ENCODE peak calls at places on chromosomes 16 and 17, in ten cellular contexts. One of them, this sample, is unnamed.

GRCh38 chr17:80259642-80260535 is 763 bp upstream of the RNF213 start:
- DNase-seq in ELR: peak; percentile 87
- DNase-seq in effector memory CD4-positive, alpha-beta T cell: peak; percentile 72
- DNase-seq in T-helper 2 cell: peak; percentile 86
- DNase-seq in AG09319: peak; percentile 59
- DNase-seq in activated CD4-positive, alpha-beta T cell treated with anti-CD3 and anti-CD28 coated beads, Interleukin-2, amount 10 ng/mL, durations not matched to agents 24 days and 14 days: peak; percentile 95
- DNase-seq in DMS53: peak; percentile 89
- DNase-seq in HCT116: no peak
- DNase-seq in stimulated activated CD8-positive, alpha-beta memory T cell treated with anti-CD3 and anti-CD28 coated beads, Interleukin-4, amount 100 ng/mL, for 4 hours: peak; percentile 67
- DNase-seq in AG08396: peak; percentile 96
- DNase-seq in this sample: peak; percentile 90

GRCh38 chr16:26727801-26728200 is 338.9 kb upstream of the C16orf82 start:
- DNase-seq in HCT116: no peak
- DNase-seq in AG08396: no peak
- DNase-seq in activated CD4-positive, alpha-beta T cell treated with anti-CD3 and anti-CD28 coated beads, Interleukin-2, amount 10 ng/mL, durations not matched to agents 24 days and 14 days: no peak
- DNase-seq in stimulated activated CD8-positive, alpha-beta memory T cell treated with anti-CD3 and anti-CD28 coated beads, Interleukin-4, amount 100 ng/mL, for 4 hours: no peak
- DNase-seq in ELR: no peak
- DNase-seq in DMS53: no peak
- DNase-seq in AG09319: no peak
- DNase-seq in effector memory CD4-positive, alpha-beta T cell: no peak
- DNase-seq in T-helper 2 cell: no peak
- DNase-seq in this sample: peak; percentile 84

GRCh38 chr17:2693561-2694380 is 17.8 kb downstream of the CLUH start:
- DNase-seq in AG08396: peak; percentile 7
- DNase-seq in stimulated activated CD8-positive, alpha-beta memory T cell treated with anti-CD3 and anti-CD28 coated beads, Interleukin-4, amount 100 ng/mL, for 4 hours: no peak
- DNase-seq in ELR: no peak
- DNase-seq in effector memory CD4-positive, alpha-beta T cell: no peak
- DNase-seq in HCT116: no peak
- DNase-seq in AG09319: no peak
- DNase-seq in DMS53: no peak
- DNase-seq in T-helper 2 cell: no peak
- DNase-seq in activated CD4-positive, alpha-beta T cell treated with anti-CD3 and anti-CD28 coated beads, Interleukin-2, amount 10 ng/mL, durations not matched to agents 24 days and 14 days: no peak
- DNase-seq in this sample: no peak

GRCh38 chr17:74454197-74455024 is 12.0 kb upstream of the CD300A start:
- DNase-seq in AG09319: no peak
- DNase-seq in ELR: peak; percentile 40
- DNase-seq in AG08396: peak; percentile 35
- DNase-seq in DMS53: peak; percentile 86
- DNase-seq in effector memory CD4-positive, alpha-beta T cell: no peak
- DNase-seq in HCT116: peak; percentile 66
- DNase-seq in T-helper 2 cell: no peak
- DNase-seq in activated CD4-positive, alpha-beta T cell treated with anti-CD3 and anti-CD28 coated beads, Interleukin-2, amount 10 ng/mL, durations not matched to agents 24 days and 14 days: peak; percentile 93
- DNase-seq in stimulated activated CD8-positive, alpha-beta memory T cell treated with anti-CD3 and anti-CD28 coated beads, Interleukin-4, amount 100 ng/mL, for 4 hours: no peak
- DNase-seq in this sample: peak; percentile 97

GRCh38 chr16:30761928-30762902 is at the start of the genes CFAP119 and RNF40:
- DNase-seq in activated CD4-positive, alpha-beta T cell treated with anti-CD3 and anti-CD28 coated beads, Interleukin-2, amount 10 ng/mL, durations not matched to agents 24 days and 14 days: peak; percentile 99
- DNase-seq in effector memory CD4-positive, alpha-beta T cell: peak; percentile 85
- DNase-seq in AG09319: peak; percentile 94
- DNase-seq in DMS53: peak; percentile 97
- DNase-seq in AG08396: peak; percentile 100
- DNase-seq in T-helper 2 cell: peak; percentile 94
- DNase-seq in ELR: peak; percentile 98
- DNase-seq in stimulated activated CD8-positive, alpha-beta memory T cell treated with anti-CD3 and anti-CD28 coated beads, Interleukin-4, amount 100 ng/mL, for 4 hours: peak; percentile 89
- DNase-seq in HCT116: peak; percentile 96
- DNase-seq in this sample: peak; percentile 99

GRCh38 chr17:77045441-77046041 is 95.2 kb upstream of the SEC14L1 start:
- DNase-seq in HCT116: no peak
- DNase-seq in activated CD4-positive, alpha-beta T cell treated with anti-CD3 and anti-CD28 coated beads, Interleukin-2, amount 10 ng/mL, durations not matched to agents 24 days and 14 days: no peak
- DNase-seq in stimulated activated CD8-positive, alpha-beta memory T cell treated with anti-CD3 and anti-CD28 coated beads, Interleukin-4, amount 100 ng/mL, for 4 hours: no peak
- DNase-seq in AG09319: no peak
- DNase-seq in effector memory CD4-positive, alpha-beta T cell: no peak
- DNase-seq in DMS53: no peak
- DNase-seq in T-helper 2 cell: no peak
- DNase-seq in AG08396: no peak
- DNase-seq in ELR: peak; percentile 41
- DNase-seq in this sample: no peak

GRCh38 chr16:72291531-72291981 is 119.6 kb upstream of the PMFBP1 start:
- DNase-seq in DMS53: peak; percentile 26
- DNase-seq in effector memory CD4-positive, alpha-beta T cell: no peak
- DNase-seq in stimulated activated CD8-positive, alpha-beta memory T cell treated with anti-CD3 and anti-CD28 coated beads, Interleukin-4, amount 100 ng/mL, for 4 hours: no peak
- DNase-seq in AG09319: peak; percentile 70
- DNase-seq in ELR: peak; percentile 96
- DNase-seq in activated CD4-positive, alpha-beta T cell treated with anti-CD3 and anti-CD28 coated beads, Interleukin-2, amount 10 ng/mL, durations not matched to agents 24 days and 14 days: no peak
- DNase-seq in AG08396: peak; percentile 65
- DNase-seq in T-helper 2 cell: no peak
- DNase-seq in HCT116: peak; percentile 76
- DNase-seq in this sample: no peak

GRCh38 chr17:57963149-57963511 is 7.9 kb upstream of the CUEDC1 start:
- DNase-seq in AG09319: no peak
- DNase-seq in HCT116: no peak
- DNase-seq in AG08396: no peak
- DNase-seq in stimulated activated CD8-positive, alpha-beta memory T cell treated with anti-CD3 and anti-CD28 coated beads, Interleukin-4, amount 100 ng/mL, for 4 hours: no peak
- DNase-seq in DMS53: no peak
- DNase-seq in T-helper 2 cell: no peak
- DNase-seq in ELR: no peak
- DNase-seq in effector memory CD4-positive, alpha-beta T cell: no peak
- DNase-seq in activated CD4-positive, alpha-beta T cell treated with anti-CD3 and anti-CD28 coated beads, Interleukin-2, amount 10 ng/mL, durations not matched to agents 24 days and 14 days: no peak
- DNase-seq in this sample: no peak

GRCh38 chr16:86681440-86681838 is 103.1 kb downstream of the FOXL1 start:
- DNase-seq in activated CD4-positive, alpha-beta T cell treated with anti-CD3 and anti-CD28 coated beads, Interleukin-2, amount 10 ng/mL, durations not matched to agents 24 days and 14 days: no peak
- DNase-seq in AG08396: no peak
- DNase-seq in HCT116: no peak
- DNase-seq in effector memory CD4-positive, alpha-beta T cell: no peak
- DNase-seq in T-helper 2 cell: no peak
- DNase-seq in AG09319: no peak
- DNase-seq in DMS53: no peak
- DNase-seq in stimulated activated CD8-positive, alpha-beta memory T cell treated with anti-CD3 and anti-CD28 coated beads, Interleukin-4, amount 100 ng/mL, for 4 hours: no peak
- DNase-seq in ELR: no peak
- DNase-seq in this sample: no peak

GRCh38 chr17:28744104-28744801 is 442 bp downstream of the TRAF4 start:
- DNase-seq in HCT116: no peak
- DNase-seq in effector memory CD4-positive, alpha-beta T cell: peak; percentile 56
- DNase-seq in activated CD4-positive, alpha-beta T cell treated with anti-CD3 and anti-CD28 coated beads, Interleukin-2, amount 10 ng/mL, durations not matched to agents 24 days and 14 days: peak; percentile 88
- DNase-seq in stimulated activated CD8-positive, alpha-beta memory T cell treated with anti-CD3 and anti-CD28 coated beads, Interleukin-4, amount 100 ng/mL, for 4 hours: peak; percentile 52
- DNase-seq in T-helper 2 cell: peak; percentile 80
- DNase-seq in ELR: peak; percentile 60
- DNase-seq in DMS53: peak; percentile 65
- DNase-seq in AG09319: no peak
- DNase-seq in AG08396: peak; percentile 82
- DNase-seq in this sample: peak; percentile 75

GRCh38 chr16:71923941-71924690 is 28.8 kb downstream of the IST1 start:
- DNase-seq in stimulated activated CD8-positive, alpha-beta memory T cell treated with anti-CD3 and anti-CD28 coated beads, Interleukin-4, amount 100 ng/mL, for 4 hours: no peak
- DNase-seq in effector memory CD4-positive, alpha-beta T cell: no peak
- DNase-seq in HCT116: no peak
- DNase-seq in T-helper 2 cell: no peak
- DNase-seq in ELR: peak; percentile 45
- DNase-seq in AG08396: no peak
- DNase-seq in DMS53: no peak
- DNase-seq in activated CD4-positive, alpha-beta T cell treated with anti-CD3 and anti-CD28 coated beads, Interleukin-2, amount 10 ng/mL, durations not matched to agents 24 days and 14 days: no peak
- DNase-seq in AG09319: no peak
- DNase-seq in this sample: no peak

GRCh38 chr16:67720236-67720635 is 1.1 kb upstream of the GFOD2 start:
- DNase-seq in effector memory CD4-positive, alpha-beta T cell: no peak
- DNase-seq in HCT116: no peak
- DNase-seq in DMS53: no peak
- DNase-seq in AG09319: no peak
- DNase-seq in T-helper 2 cell: no peak
- DNase-seq in stimulated activated CD8-positive, alpha-beta memory T cell treated with anti-CD3 and anti-CD28 coated beads, Interleukin-4, amount 100 ng/mL, for 4 hours: no peak
- DNase-seq in ELR: no peak
- DNase-seq in activated CD4-positive, alpha-beta T cell treated with anti-CD3 and anti-CD28 coated beads, Interleukin-2, amount 10 ng/mL, durations not matched to agents 24 days and 14 days: no peak
- DNase-seq in AG08396: no peak
- DNase-seq in this sample: no peak

GRCh38 chr17:17088511-17089205 is 46.4 kb downstream of the MPRIP start:
- DNase-seq in effector memory CD4-positive, alpha-beta T cell: no peak
- DNase-seq in AG08396: no peak
- DNase-seq in activated CD4-positive, alpha-beta T cell treated with anti-CD3 and anti-CD28 coated beads, Interleukin-2, amount 10 ng/mL, durations not matched to agents 24 days and 14 days: no peak
- DNase-seq in AG09319: no peak
- DNase-seq in T-helper 2 cell: peak; percentile 55
- DNase-seq in DMS53: peak; percentile 9
- DNase-seq in HCT116: no peak
- DNase-seq in ELR: no peak
- DNase-seq in stimulated activated CD8-positive, alpha-beta memory T cell treated with anti-CD3 and anti-CD28 coated beads, Interleukin-4, amount 100 ng/mL, for 4 hours: no peak
- DNase-seq in this sample: peak; percentile 82

GRCh38 chr16:2686912-2687507 is 4.7 kb downstream of the KCTD5 start:
- DNase-seq in effector memory CD4-positive, alpha-beta T cell: no peak
- DNase-seq in DMS53: no peak
- DNase-seq in activated CD4-positive, alpha-beta T cell treated with anti-CD3 and anti-CD28 coated beads, Interleukin-2, amount 10 ng/mL, durations not matched to agents 24 days and 14 days: peak; percentile 77
- DNase-seq in stimulated activated CD8-positive, alpha-beta memory T cell treated with anti-CD3 and anti-CD28 coated beads, Interleukin-4, amount 100 ng/mL, for 4 hours: no peak
- DNase-seq in AG08396: no peak
- DNase-seq in ELR: no peak
- DNase-seq in AG09319: no peak
- DNase-seq in HCT116: no peak
- DNase-seq in T-helper 2 cell: no peak
- DNase-seq in this sample: no peak

GRCh38 chr16:22071352-22071923 is 20.9 kb upstream of the VWA3A start:
- DNase-seq in effector memory CD4-positive, alpha-beta T cell: no peak
- DNase-seq in DMS53: no peak
- DNase-seq in T-helper 2 cell: no peak
- DNase-seq in HCT116: no peak
- DNase-seq in activated CD4-positive, alpha-beta T cell treated with anti-CD3 and anti-CD28 coated beads, Interleukin-2, amount 10 ng/mL, durations not matched to agents 24 days and 14 days: no peak
- DNase-seq in stimulated activated CD8-positive, alpha-beta memory T cell treated with anti-CD3 and anti-CD28 coated beads, Interleukin-4, amount 100 ng/mL, for 4 hours: no peak
- DNase-seq in AG09319: no peak
- DNase-seq in ELR: no peak
- DNase-seq in AG08396: no peak
- DNase-seq in this sample: peak; percentile 18